ENCODE peak calls at places on chromosome 12, in ten cellular contexts. V is iPS DF 6.9, W is stomach, K is HCT116, J is endothelial cell of umbilical vein, F is upper lobe of right lung, N is uterus, I is transverse colon, G is psoas muscle, S is SK-N-SH. T is an unnamed sample.

GRCh38 chr12:105812356-105812755 is 326.4 kb downstream of the NUAK1 start:
- DNase-seq in V (no peak), W (no peak), K (no peak), J (no peak), F (no peak), N (no peak), I (no peak), G (no peak), S (no peak), T (no peak)

GRCh38 chr12:94586589-94587259 is 63.6 kb downstream of the TMCC3 start:
- DNase-seq in V (no peak), W (no peak), K (no peak), J (peak), F (no peak), N (no peak), I (peak), G (no peak), S (no peak), T (no peak)

GRCh38 chr12:50164963-50165362 is 2.2 kb downstream of the CERS5 start:
- DNase-seq in V (no peak), W (no peak), K (no peak), J (no peak), F (no peak), N (no peak), I (no peak), G (no peak), S (no peak), T (no peak)

GRCh38 chr12:95335948-95336347 is 118.3 kb downstream of the VEZT start:
- DNase-seq in V (no peak), W (no peak), K (no peak), J (no peak), F (no peak), N (no peak), I (no peak), G (no peak), S (no peak), T (no peak)

GRCh38 chr12:112868459-112869041 is 38.2 kb upstream of the OAS1 start:
- DNase-seq in V (peak), W (no peak), K (no peak), J (no peak), F (no peak), N (no peak), I (no peak), G (no peak), S (no peak), T (peak)

GRCh38 chr12:115771601-115772000 is 505.9 kb downstream of the MED13L start:
- DNase-seq in V (no peak), W (no peak), K (no peak), J (no peak), F (no peak), N (no peak), I (no peak), G (no peak), S (no peak), T (no peak)

GRCh38 chr12:53193040-53193439 is 12.3 kb upstream of the CSAD start:
- DNase-seq in V (no peak), W (no peak), K (no peak), J (no peak), F (no peak), N (no peak), I (no peak), G (no peak), S (no peak), T (no peak)

GRCh38 chr12:124852329-124852831 is 11.3 kb downstream of the SCARB1 start:
- DNase-seq in V (no peak), W (no peak), K (no peak), J (no peak), F (peak), N (no peak), I (peak), G (no peak), S (no peak), T (no peak)

GRCh38 chr12:113201187-113202177 is 16.0 kb downstream of the RITA1 start:
- DNase-seq in V (no peak), W (no peak), K (no peak), J (no peak), F (no peak), N (no peak), I (no peak), G (no peak), S (no peak), T (no peak)

GRCh38 chr12:15601210-15601800 is 187.9 kb downstream of the EPS8 start:
- DNase-seq in V (no peak), W (no peak), K (no peak), J (no peak), F (no peak), N (no peak), I (no peak), G (no peak), S (no peak), T (no peak)

GRCh38 chr12:22687677-22688076 is 62.7 kb downstream of the ETNK1 start:
- DNase-seq in V (no peak), W (no peak), K (no peak), J (peak), F (no peak), N (no peak), I (no peak), G (no peak), S (no peak), T (no peak)

GRCh38 chr12:75814856-75815754 is 216.5 kb downstream of the PHLDA1 start:
- DNase-seq in V (no peak), W (no peak), K (no peak), J (peak), F (no peak), N (peak), I (no peak), G (no peak), S (peak), T (no peak)

GRCh38 chr12:80681-81190 is 14.2 kb downstream of the IQSEC3 start:
- DNase-seq in V (no peak), W (no peak), K (no peak), J (no peak), F (no peak), N (no peak), I (no peak), G (no peak), S (no peak), T (no peak)

GRCh38 chr12:110253176-110253575 is 27.9 kb upstream of the ATP2A2 start:
- DNase-seq in V (no peak), W (peak), K (no peak), J (no peak), F (peak), N (no peak), I (peak), G (peak), S (peak), T (no peak)

GRCh38 chr12:50598321-50598862 is 93.6 kb downstream of the DIP2B start:
- DNase-seq in V (no peak), W (no peak), K (no peak), J (no peak), F (no peak), N (no peak), I (no peak), G (no peak), S (no peak), T (no peak)

GRCh38 chr12:122886161-122886560 is 9.8 kb downstream of the VPS37B start:
- DNase-seq in V (no peak), W (peak), K (no peak), J (no peak), F (no peak), N (no peak), I (no peak), G (no peak), S (no peak), T (no peak)

GRCh38 chr12:7642876-7643309 is 22.8 kb downstream of the APOBEC1 start:
- DNase-seq in V (no peak), W (no peak), K (peak), J (peak), F (no peak), N (no peak), I (no peak), G (no peak), S (no peak), T (peak)

DNA sequence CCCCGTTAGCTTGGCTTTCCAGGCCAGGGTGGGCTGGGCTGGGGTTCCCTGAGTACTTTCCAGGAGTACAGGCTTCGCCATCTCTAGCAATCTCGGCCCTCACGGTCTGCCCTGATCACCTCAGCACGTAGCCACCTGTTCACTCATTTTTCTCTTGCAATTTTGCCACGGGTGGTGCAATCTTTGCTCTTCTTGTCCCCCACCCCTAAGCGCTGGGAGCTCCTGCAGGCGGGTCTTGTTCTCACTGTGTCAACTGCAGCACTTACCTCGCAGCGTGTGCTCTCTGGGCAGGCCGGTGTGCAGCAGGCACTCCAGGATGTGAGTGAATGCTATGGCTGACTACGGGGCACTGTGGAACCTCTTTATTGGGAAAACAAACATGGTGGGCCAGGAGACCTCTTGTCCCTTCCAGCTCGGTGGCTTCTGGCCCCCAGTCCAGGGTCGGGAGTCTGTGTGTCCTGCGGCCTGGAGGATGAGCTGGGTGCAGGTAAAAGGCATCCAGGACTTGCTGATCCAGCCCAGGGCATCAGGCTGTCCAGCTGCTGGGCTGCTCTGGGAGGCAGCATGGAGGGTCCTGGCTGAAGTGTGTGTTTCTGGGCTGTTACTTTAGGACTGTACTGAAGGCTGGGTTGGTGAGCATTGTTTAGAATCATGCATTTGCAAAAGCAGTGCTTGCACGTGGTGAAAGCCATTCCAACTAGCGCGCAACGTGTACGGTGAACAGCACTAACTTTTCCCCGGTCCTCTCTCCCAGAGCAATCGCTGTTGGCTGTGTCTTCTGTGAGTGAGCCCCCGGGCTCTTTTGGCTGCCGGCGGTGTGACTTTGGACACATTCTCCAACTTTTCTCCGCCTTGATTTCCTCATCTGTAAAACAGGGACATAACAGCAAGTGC is 1.5 kb upstream of the ULK1 start:
- DNase-seq in V (no peak), W (no peak), K (no peak), J (no peak), F (no peak), N (no peak), I (no peak), G (no peak), S (no peak), T (no peak)
- H3K27ac ChIP-seq in V (no peak), W (peak), K (no peak), J (no peak), F (no peak), N (peak), I (peak), G (peak), S (no peak), T (no peak)

GRCh38 chr12:92170050-92170449 is 24.4 kb upstream of the BTG1 start:
- DNase-seq in V (no peak), W (no peak), K (no peak), J (no peak), F (no peak), N (no peak), I (no peak), G (no peak), S (no peak), T (no peak)
- H3K27ac ChIP-seq in V (no peak), W (no peak), K (no peak), J (no peak), F (no peak), N (no peak), I (no peak), G (no peak), S (no peak), T (no peak)

GRCh38 chr12:12990700-12991468 is 9.2 kb downstream of the HEBP1 start:
- DNase-seq in V (no peak), W (no peak), K (no peak), J (no peak), F (no peak), N (no peak), I (no peak), G (no peak), S (no peak), T (no peak)

GRCh38 chr12:12995088-12995487 is 5.0 kb downstream of the HEBP1 start:
- DNase-seq in V (no peak), W (no peak), K (no peak), J (no peak), F (no peak), N (no peak), I (no peak), G (no peak), S (no peak), T (no peak)

GRCh38 chr12:12992418-12993175 is 7.5 kb downstream of the HEBP1 start:
- DNase-seq in V (no peak), W (peak), K (no peak), J (peak), F (peak), N (peak), I (peak), G (peak), S (no peak), T (no peak)

GRCh38 chr12:12996235-12996634 is 3.8 kb downstream of the HEBP1 start:
- DNase-seq in V (no peak), W (no peak), K (no peak), J (no peak), F (no peak), N (no peak), I (no peak), G (no peak), S (peak), T (no peak)

DNA sequence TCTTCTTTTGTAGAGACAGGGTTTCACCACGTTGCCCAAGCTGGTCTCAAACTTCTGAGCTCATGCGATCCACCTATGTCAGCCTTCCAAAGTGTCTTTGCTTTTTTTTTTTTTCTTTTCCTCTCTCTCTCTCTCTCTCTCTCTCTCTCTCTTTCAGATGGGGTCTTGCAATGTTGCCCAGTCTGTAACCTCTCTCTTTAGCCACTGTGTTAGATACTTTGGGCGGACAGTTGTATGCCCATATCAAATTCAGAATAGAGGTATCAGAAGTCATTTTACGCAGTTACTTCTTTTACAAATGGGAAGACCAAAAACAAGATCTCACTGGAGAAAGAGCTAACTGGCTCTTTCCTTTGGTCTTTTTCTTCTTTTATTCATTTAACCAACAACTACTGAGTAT is 6.7 kb downstream of the HEBP1 start:
- DNase-seq in V (no peak), W (no peak), K (no peak), J (no peak), F (no peak), N (no peak), I (no peak), G (no peak), S (no peak), T (no peak)
- H3K27ac ChIP-seq in V (no peak), W (peak), K (no peak), J (no peak), F (peak), N (peak), I (peak), G (no peak), S (peak), T (no peak)

DNA sequence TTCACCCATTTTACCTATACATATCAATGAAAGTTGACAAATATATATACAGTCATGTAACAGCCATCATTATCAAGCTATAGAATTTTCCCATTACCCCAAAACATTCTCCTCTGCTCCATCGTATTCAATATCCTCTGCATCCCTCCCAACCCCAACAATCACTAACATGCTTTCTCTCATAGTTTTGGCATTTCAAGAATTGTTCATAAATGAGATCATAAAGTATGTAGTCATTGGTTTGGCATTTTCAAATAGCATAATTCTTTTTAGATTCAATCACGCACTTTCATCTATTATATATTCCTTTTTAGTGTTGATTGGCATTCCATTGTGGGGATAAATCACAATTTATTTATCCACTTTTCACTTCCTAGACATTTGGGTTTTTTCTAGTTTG is 866.0 kb upstream of the TMEM132C start:
- DNase-seq in V (no peak), W (no peak), K (no peak), J (no peak), F (no peak), N (no peak), I (no peak), G (no peak), S (no peak), T (no peak)
- H3K27ac ChIP-seq in V (no peak), W (no peak), K (no peak), J (no peak), F (no peak), N (no peak), I (no peak), G (no peak), S (no peak), T (no peak)

GRCh38 chr12:11771356-11771755 is 121.9 kb downstream of the ETV6 start:
- DNase-seq in V (no peak), W (no peak), K (no peak), J (no peak), F (no peak), N (no peak), I (no peak), G (no peak), S (no peak), T (no peak)

GRCh38 chr12:11769723-11770514 is 120.4 kb downstream of the ETV6 start:
- DNase-seq in V (no peak), W (no peak), K (no peak), J (no peak), F (no peak), N (no peak), I (peak), G (no peak), S (no peak), T (no peak)

GRCh38 chr12:11773889-11774677 is 124.6 kb downstream of the ETV6 start:
- DNase-seq in V (no peak), W (no peak), K (no peak), J (no peak), F (peak), N (no peak), I (no peak), G (no peak), S (no peak), T (no peak)

GRCh38 chr12:11768233-11768965 is 118.9 kb downstream of the ETV6 start:
- DNase-seq in V (no peak), W (no peak), K (no peak), J (no peak), F (no peak), N (no peak), I (no peak), G (no peak), S (no peak), T (no peak)

DNA sequence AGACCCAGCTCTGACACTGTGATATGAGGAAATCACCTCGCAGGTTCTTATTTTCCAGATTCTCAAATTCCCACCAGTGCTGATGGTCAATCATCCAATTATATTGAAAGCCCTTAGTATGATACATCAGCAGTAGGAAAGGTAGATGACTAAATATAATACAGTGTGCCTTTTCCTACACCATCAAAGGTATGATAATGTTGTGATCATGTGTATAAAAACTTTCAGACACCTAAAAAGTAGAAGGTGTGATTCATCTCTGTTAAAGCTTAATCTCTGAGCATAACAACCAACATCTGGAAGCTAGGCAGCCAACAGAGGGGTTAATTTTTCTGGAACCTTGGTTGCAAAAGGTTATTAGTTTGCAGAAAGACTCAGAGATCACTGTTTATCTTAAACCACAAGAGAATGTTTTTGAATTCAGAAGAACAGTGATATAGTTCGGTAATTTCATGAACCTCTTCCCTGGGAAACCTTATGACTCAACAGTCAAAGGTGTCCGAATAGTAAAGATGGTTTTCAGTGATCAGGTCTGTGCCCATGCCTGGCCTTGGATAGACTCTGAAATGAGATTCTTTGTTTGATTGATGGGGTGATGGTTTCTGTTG is 122.5 kb downstream of the ETV6 start:
- DNase-seq in V (no peak), W (no peak), K (no peak), J (no peak), F (no peak), N (no peak), I (no peak), G (no peak), S (no peak), T (no peak)
- H3K27ac ChIP-seq in V (no peak), W (no peak), K (no peak), J (no peak), F (no peak), N (no peak), I (no peak), G (no peak), S (peak), T (no peak)

T was measured in neural progenitor cell.